ENCODE peak calls at places on chromosome 15, in five cellular contexts. T, D, Z, V and Y are unnamed samples.

GRCh38 chr15:27638950-27639349 is 460.2 kb downstream of the OCA2 start:
- DNase-seq in T (no peak), D (no peak), Z (no peak), V (no peak), Y (no peak)

GRCh38 chr15:85625856-85626255 is 168.9 kb downstream of the KLHL25 start:
- DNase-seq in T (no peak), D (no peak), Z (no peak), V (peak), Y (no peak)

GRCh38 chr15:50506121-50506520 is 40.3 kb downstream of the USP50 start:
- DNase-seq in T (peak), D (no peak), Z (no peak), V (no peak), Y (no peak)

GRCh38 chr15:44584162-44584749 is 47.3 kb downstream of the EIF3J start:
- DNase-seq in T (no peak), D (no peak), Z (no peak), V (peak), Y (no peak)

GRCh38 chr15:64580696-64581407 is 120.5 kb downstream of the ZNF609 start:
- DNase-seq in T (no peak), D (no peak), Z (no peak), V (no peak), Y (no peak)

GRCh38 chr15:96142498-96142897 is 188.0 kb upstream of the NR2F2 start:
- DNase-seq in T (peak), D (no peak), Z (no peak), V (no peak), Y (no peak)

GRCh38 chr15:83114305-83114704 is 6.9 kb downstream of the TM6SF1 start:
- DNase-seq in T (no peak), D (no peak), Z (no peak), V (no peak), Y (no peak)

GRCh38 chr15:35626984-35627383 is 81.0 kb upstream of the DPH6 start:
- DNase-seq in T (no peak), D (no peak), Z (no peak), V (no peak), Y (no peak)

GRCh38 chr15:73414876-73415275 is 28.1 kb upstream of the REC114 start:
- DNase-seq in T (no peak), D (no peak), Z (no peak), V (no peak), Y (no peak)

GRCh38 chr15:38187646-38188313 is 64.9 kb upstream of the SPRED1 start:
- DNase-seq in T (no peak), D (no peak), Z (no peak), V (no peak), Y (no peak)

GRCh38 chr15:63521405-63522142 is 17.2 kb downstream of the USP3 start:
- DNase-seq in T (no peak), D (no peak), Z (no peak), V (peak), Y (no peak)

GRCh38 chr15:88727439-88727838 is 75.8 kb upstream of the ACAN start:
- DNase-seq in T (no peak), D (no peak), Z (no peak), V (no peak), Y (no peak)

GRCh38 chr15:64991536-64992135 is 1.9 kb upstream of the SPG21 start:
- DNase-seq in T (no peak), D (no peak), Z (no peak), V (no peak), Y (no peak)

GRCh38 chr15:40928975-40929729 is at the start of gene DLL4:
- DNase-seq in T (peak), D (no peak), Z (peak), V (peak), Y (no peak)

GRCh38 chr15:67998599-67999122 is 55.5 kb upstream of the PIAS1 start:
- DNase-seq in T (no peak), D (peak), Z (no peak), V (peak), Y (no peak)

GRCh38 chr15:25717861-25718504 is 145.1 kb downstream of the ATP10A start:
- DNase-seq in T (no peak), D (no peak), Z (no peak), V (peak), Y (no peak)

GRCh38 chr15:90818251-90819210 is 49.9 kb upstream of the FURIN start:
- DNase-seq in T (no peak), D (no peak), Z (peak), V (no peak), Y (no peak)
- TF ChIP-seq CTCF in T (no peak), D (no peak), Z (peak), V (no peak), Y (peak)

GRCh38 chr15:22887157-22887951 is 48.9 kb downstream of the NIPA2 start:
- DNase-seq in T (no peak), D (peak), Z (no peak), V (peak), Y (no peak)

GRCh38 chr15:22885105-22885504 is 46.6 kb downstream of the NIPA2 start:
- DNase-seq in T (no peak), D (no peak), Z (no peak), V (no peak), Y (no peak)

GRCh38 chr15:22881739-22882440 is 43.4 kb downstream of the NIPA2 start:
- DNase-seq in T (no peak), D (no peak), Z (no peak), V (no peak), Y (no peak)

GRCh38 chr15:22883196-22883595 is 44.7 kb downstream of the NIPA2 start:
- DNase-seq in T (no peak), D (no peak), Z (no peak), V (no peak), Y (no peak)

DNA sequence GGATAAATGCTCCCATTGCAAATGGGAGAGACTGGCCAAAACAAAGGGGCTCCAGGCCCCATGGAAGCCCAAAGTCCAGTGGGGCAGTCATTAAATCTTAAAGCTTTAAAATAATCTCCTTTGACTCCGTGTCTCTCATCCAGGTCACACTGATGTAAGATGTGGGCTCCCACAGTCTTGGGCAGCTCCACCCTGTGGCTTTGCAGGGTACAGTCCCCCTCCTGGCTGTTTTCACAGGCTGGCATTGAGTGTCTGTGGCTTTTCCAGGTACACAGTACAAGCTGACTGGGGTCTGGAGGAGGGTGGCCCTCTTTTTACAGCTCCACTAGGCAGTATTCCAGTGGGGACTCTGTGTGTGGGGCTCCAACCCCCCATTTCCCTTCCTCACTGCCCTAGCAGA is 45.9 kb downstream of the NIPA2 start:
- DNase-seq in T (no peak), D (no peak), Z (no peak), V (no peak), Y (no peak)
- TF ChIP-seq CTCF in T (no peak), D (no peak), Z (peak), V (no peak), Y (no peak)

DNA sequence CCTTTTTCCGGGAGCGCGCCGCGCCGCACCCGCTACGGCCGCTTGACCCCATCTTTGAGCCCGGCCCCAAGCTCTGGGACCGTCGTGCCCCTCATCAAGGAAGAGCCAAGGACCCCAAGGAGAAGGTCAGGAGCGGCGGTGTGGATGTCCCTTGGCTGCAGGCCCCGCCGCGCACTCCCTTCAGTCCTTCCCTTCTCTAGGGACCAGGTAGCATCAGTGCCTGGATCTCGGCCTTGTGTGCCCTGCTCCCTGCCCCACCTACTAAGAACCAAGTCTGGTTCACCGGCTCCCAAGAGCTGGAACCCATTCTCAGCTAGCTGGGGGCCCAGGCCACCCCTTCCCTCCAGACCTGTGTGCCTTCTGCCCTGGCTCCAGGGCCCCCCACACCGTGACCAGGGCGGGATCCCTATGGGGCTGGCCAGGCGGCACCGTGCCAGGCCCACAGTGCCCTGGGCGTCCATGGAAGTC is 69.3 kb upstream of the CGNL1 start:
- DNase-seq in T (no peak), D (no peak), Z (no peak), V (no peak), Y (no peak)
- TF ChIP-seq CTCF in T (no peak), D (no peak), Z (no peak), V (no peak), Y (peak)

GRCh38 chr15:80946576-80946975 is 43.0 kb downstream of the MESD start:
- DNase-seq in T (no peak), D (no peak), Z (no peak), V (no peak), Y (no peak)

GRCh38 chr15:80951941-80952340 is 37.7 kb downstream of the MESD start:
- DNase-seq in T (no peak), D (no peak), Z (no peak), V (no peak), Y (no peak)

GRCh38 chr15:80948651-80949292 is 40.8 kb downstream of the MESD start:
- DNase-seq in T (no peak), D (no peak), Z (no peak), V (no peak), Y (no peak)

GRCh38 chr15:80950291-80951078 is 39.1 kb downstream of the MESD start:
- DNase-seq in T (no peak), D (no peak), Z (no peak), V (no peak), Y (no peak)

DNA sequence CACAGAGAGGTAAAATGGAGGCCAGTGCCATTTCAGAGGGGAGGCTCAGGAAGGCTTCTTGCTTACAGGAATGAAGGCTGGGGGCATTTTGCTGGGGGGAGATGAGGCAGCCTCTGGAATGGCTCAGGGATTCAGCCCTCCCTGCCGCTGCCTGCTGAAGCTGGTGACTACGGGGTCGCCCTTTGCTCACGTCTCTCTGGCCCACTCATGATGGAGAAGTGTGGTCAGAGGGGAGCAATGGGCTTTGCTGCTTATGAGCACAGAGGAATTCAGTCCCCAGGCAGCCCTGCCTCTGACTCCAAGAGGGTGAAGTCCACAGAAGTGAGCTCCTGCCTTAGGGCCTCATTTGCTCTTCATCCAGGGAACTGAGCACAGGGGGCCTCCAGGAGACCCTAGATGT is 39.9 kb downstream of the MESD start:
- DNase-seq in T (no peak), D (no peak), Z (no peak), V (no peak), Y (no peak)
- TF ChIP-seq CTCF in T (no peak), D (no peak), Z (no peak), V (no peak), Y (no peak)